ENCODE peak calls at places on chromosomes 12 and 14, in seven cellular contexts. N, L, W, H, Q, A and B are unnamed samples.

GRCh38 chr12:52148541-52149181 is 43.2 kb downstream of the KRT80 start:
- DNase-seq in N (no peak), L (peak; percentile 86), W (no peak), H (peak; percentile 92), Q (no peak), A (no peak), B (no peak)

GRCh38 chr12:12979731-12980259 is 20.3 kb downstream of the HEBP1 start:
- DNase-seq in N (peak; percentile 95), L (no peak), W (no peak), H (no peak), Q (no peak), A (no peak), B (no peak)

GRCh38 chr14:98177551-98177950 is 1094.4 kb downstream of the BCL11B start:
- DNase-seq in N (no peak), L (no peak), W (no peak), H (no peak), Q (no peak), A (peak; percentile 39), B (no peak)

GRCh38 chr14:28773917-28774691 is 7.5 kb downstream of the FOXG1 start:
- DNase-seq in N (peak; percentile 87), L (no peak), W (no peak), H (no peak), Q (peak; percentile 89), A (no peak), B (no peak)

GRCh38 chr14:74551431-74551830 is 57.9 kb downstream of the ISCA2 start:
- DNase-seq in N (no peak), L (no peak), W (no peak), H (no peak), Q (no peak), A (no peak), B (no peak)

GRCh38 chr12:133221241-133221640 is 14.4 kb downstream of the ANHX start:
- DNase-seq in N (no peak), L (no peak), W (peak; percentile 48), H (no peak), Q (no peak), A (no peak), B (no peak)

GRCh38 chr14:103217538-103217937 is 94.3 kb downstream of the TNFAIP2 start:
- DNase-seq in N (no peak), L (no peak), W (no peak), H (no peak), Q (no peak), A (no peak), B (no peak)

GRCh38 chr12:4030938-4031702 is 157.9 kb upstream of the PARP11 start:
- DNase-seq in N (peak; percentile 99), L (peak; percentile 86), W (peak; percentile 97), H (peak; percentile 90), Q (peak; percentile 64), A (peak; percentile 60), B (peak; percentile 62)

GRCh38 chr12:29309320-29309902 is 71.6 kb downstream of the ERGIC2 start:
- DNase-seq in N (peak; percentile 20), L (no peak), W (no peak), H (no peak), Q (no peak), A (no peak), B (no peak)

GRCh38 chr12:128789356-128789929 is 34.3 kb downstream of the SLC15A4 start:
- DNase-seq in N (no peak), L (no peak), W (no peak), H (no peak), Q (no peak), A (no peak), B (no peak)

GRCh38 chr12:69036999-69037398 is 104.0 kb upstream of the CPM start:
- DNase-seq in N (no peak), L (no peak), W (no peak), H (no peak), Q (no peak), A (no peak), B (no peak)

GRCh38 chr14:90583427-90583826 is 186.6 kb downstream of the CALM1 start:
- DNase-seq in N (no peak), L (no peak), W (no peak), H (no peak), Q (no peak), A (no peak), B (no peak)

GRCh38 chr12:25717552-25717951 is 164.5 kb upstream of the LMNTD1 start:
- DNase-seq in N (no peak), L (no peak), W (no peak), H (no peak), Q (no peak), A (no peak), B (no peak)

GRCh38 chr12:27607611-27608010 is 83.6 kb downstream of the PPFIBP1 start:
- DNase-seq in N (no peak), L (no peak), W (no peak), H (no peak), Q (no peak), A (no peak), B (no peak)

GRCh38 chr12:67760586-67761275 is 112.2 kb downstream of the DYRK2 start:
- DNase-seq in N (peak; percentile 70), L (no peak), W (no peak), H (no peak), Q (no peak), A (no peak), B (no peak)

GRCh38 chr12:46946137-46946536 is 120.3 kb upstream of the SLC38A4 start:
- DNase-seq in N (no peak), L (no peak), W (no peak), H (no peak), Q (no peak), A (no peak), B (no peak)

GRCh38 chr12:100574262-100575074 is 984 bp downstream of the GAS2L3 start:
- DNase-seq in N (peak; percentile 35), L (no peak), W (no peak), H (peak; percentile 45), Q (no peak), A (no peak), B (no peak)

GRCh38 chr12:106252056-106252455 is 4.2 kb upstream of the CKAP4 start:
- DNase-seq in N (no peak), L (no peak), W (no peak), H (no peak), Q (no peak), A (no peak), B (no peak)

GRCh38 chr14:106841701-106842100 is 1315.3 kb downstream of the TMEM121 start:
- DNase-seq in N (no peak), L (no peak), W (no peak), H (no peak), Q (no peak), A (no peak), B (no peak)

GRCh38 chr12:48053122-48053521 is 48.8 kb upstream of the COL2A1 start:
- DNase-seq in N (no peak), L (no peak), W (no peak), H (no peak), Q (no peak), A (no peak), B (no peak)

GRCh38 chr12:5000658-5001390 is 42.9 kb upstream of the KCNA5 start:
- DNase-seq in N (peak; percentile 8), L (no peak), W (no peak), H (no peak), Q (no peak), A (no peak), B (no peak)

GRCh38 chr12:58099476-58099875 is 158.1 kb downstream of the ATP23 start:
- DNase-seq in N (no peak), L (no peak), W (no peak), H (no peak), Q (no peak), A (no peak), B (no peak)

GRCh38 chr12:131063427-131063826 is 109.7 kb downstream of the ADGRD1 start:
- DNase-seq in N (no peak), L (no peak), W (peak; percentile 12), H (no peak), Q (no peak), A (no peak), B (no peak)

GRCh38 chr12:103273645-103274044 is 222.1 kb downstream of the C12orf42 start:
- DNase-seq in N (peak; percentile 8), L (no peak), W (no peak), H (no peak), Q (no peak), A (no peak), B (no peak)

GRCh38 chr12:3259976-3260375 is 182.8 kb downstream of the TSPAN9 start:
- DNase-seq in N (no peak), L (no peak), W (no peak), H (no peak), Q (no peak), A (no peak), B (no peak)

GRCh38 chr12:123801573-123802178 is 39.6 kb downstream of the DNAH10 start:
- DNase-seq in N (peak; percentile 17), L (no peak), W (no peak), H (no peak), Q (no peak), A (no peak), B (no peak)

GRCh38 chr12:132719954-132720324 is 9.3 kb downstream of the PGAM5 start:
- DNase-seq in N (no peak), L (no peak), W (no peak), H (no peak), Q (no peak), A (no peak), B (no peak)

GRCh38 chr14:89399157-89399556 is 17.9 kb downstream of the FOXN3 start:
- DNase-seq in N (no peak), L (no peak), W (no peak), H (no peak), Q (no peak), A (no peak), B (no peak)
- H3K27ac ChIP-seq in N (no peak overlapping the region), L (no peak overlapping the region), W (no peak overlapping the region), H (no peak overlapping the region), Q (no peak overlapping the region), A (no peak overlapping the region), B (peak overlapping the region; percentile 18)

DNA sequence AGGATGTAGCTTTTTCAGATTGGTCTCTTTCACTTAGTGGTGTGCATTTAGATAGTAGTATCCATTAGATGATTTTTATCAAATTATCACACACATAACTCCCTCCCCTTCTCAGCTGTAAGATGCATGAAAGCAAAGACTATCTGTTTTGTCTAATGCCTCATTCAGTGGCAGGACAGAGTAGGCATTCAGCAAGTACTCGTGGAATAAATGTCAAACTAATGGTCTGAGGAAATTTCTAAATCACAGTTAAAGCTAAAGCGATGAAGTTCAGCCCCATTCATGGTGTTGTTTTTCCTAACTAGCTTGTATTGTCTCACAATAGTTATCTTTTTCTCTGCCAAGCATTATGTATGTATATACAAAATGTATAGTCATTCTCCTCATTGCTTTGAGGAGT is 16.1 kb downstream of the CCNK start:
- DNase-seq in N (no peak), L (no peak), W (no peak), H (no peak), Q (no peak), A (no peak), B (no peak)
- H3K27ac ChIP-seq in N (no peak overlapping the region), L (no peak overlapping the region), W (no peak overlapping the region), H (no peak overlapping the region), Q (no peak overlapping the region), A (no peak overlapping the region), B (no peak overlapping the region)

GRCh38 chr12:65936529-65936911 is 112.2 kb downstream of the HMGA2 start:
- DNase-seq in N (no peak), L (no peak), W (no peak), H (no peak), Q (no peak), A (no peak), B (no peak)
- H3K27ac ChIP-seq in N (no peak overlapping the region), L (no peak overlapping the region), W (no peak overlapping the region), H (no peak overlapping the region), Q (no peak overlapping the region), A (no peak overlapping the region), B (no peak overlapping the region)

DNA sequence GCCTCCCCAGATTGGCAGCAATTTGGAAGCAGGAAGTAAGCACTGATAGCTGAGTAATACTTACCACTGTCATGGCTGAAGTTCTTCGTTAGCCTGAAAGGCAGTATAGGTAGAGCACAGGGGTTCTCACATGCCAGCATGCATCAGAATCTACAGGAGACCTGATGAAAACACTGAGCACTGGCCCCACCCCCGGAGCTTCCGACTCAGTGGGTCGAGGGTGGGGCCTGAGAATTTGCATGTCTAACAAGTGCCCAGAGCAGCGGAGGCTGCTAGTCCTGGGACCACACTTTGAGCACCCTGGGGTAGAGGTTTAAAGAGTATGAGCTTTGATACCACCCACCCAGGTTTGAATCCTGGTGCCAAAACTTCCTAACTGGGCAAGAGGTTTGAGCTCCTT is 89.6 kb downstream of the FBXW8 start:
- DNase-seq in N (peak; percentile 46), L (no peak), W (no peak), H (no peak), Q (no peak), A (no peak), B (no peak)
- H3K27ac ChIP-seq in N (no peak overlapping the region), L (no peak overlapping the region), W (no peak overlapping the region), H (no peak overlapping the region), Q (no peak overlapping the region), A (no peak overlapping the region), B (no peak overlapping the region)